ENCODE peak calls at places on chromosomes 3 and 15, in nine cellular contexts. V is EL, E is stromal cell of bone marrow, O is NCI-H2171, Z is gastrocnemius medialis, Q is BJ, D is LHCN-M2, S is Peyer's patch, X is M059J. W is an unnamed sample.

GRCh38 chr15:59349715-59350420 is 22.8 kb downstream of the MYO1E start:
- DNase-seq in E (peak), Z (no peak), V (peak), X (peak), S (peak), Q (peak), D (peak), O (no peak), W (no peak)

GRCh38 chr3:157091096-157091833 is 68.7 kb downstream of the CCNL1 start:
- DNase-seq in Q (no peak), X (peak), V (no peak), D (no peak), Z (no peak), S (no peak), O (no peak), E (no peak), W (no peak)

GRCh38 chr15:94576889-94577533 is 345.6 kb downstream of the MCTP2 start:
- DNase-seq in X (peak), E (peak), Q (no peak), Z (no peak), D (no peak), V (peak), S (peak), O (no peak), W (peak)

GRCh38 chr15:35289029-35289617 is 204.0 kb upstream of the NANOGP8 start:
- DNase-seq in V (peak), Q (no peak), S (no peak), O (peak), X (peak), E (peak), D (peak), Z (no peak), W (no peak)

GRCh38 chr15:100515758-100516157 is 13.0 kb downstream of the CERS3 start:
- DNase-seq in V (peak), O (no peak), E (no peak), S (no peak), X (peak), D (no peak), Z (peak), Q (no peak), W (no peak)

GRCh38 chr3:116399701-116400261 is 45.5 kb downstream of the LSAMP start:
- DNase-seq in Q (no peak), E (no peak), V (no peak), X (no peak), O (no peak), S (no peak), Z (no peak), D (no peak), W (no peak)

GRCh38 chr3:127455541-127456450 is 134.7 kb downstream of the TPRA1 start:
- DNase-seq in X (peak), D (peak), S (peak), Q (no peak), V (peak), E (peak), Z (peak), O (peak), W (peak)

GRCh38 chr15:74243431-74243830 is 7.3 kb downstream of the CCDC33 start:
- DNase-seq in D (no peak), E (no peak), V (no peak), O (no peak), S (no peak), Q (no peak), X (no peak), Z (no peak), W (no peak)

GRCh38 chr3:186361246-186361611 is 805 bp downstream of the DGKG start:
- DNase-seq in E (no peak), Z (no peak), X (no peak), O (no peak), S (no peak), V (no peak), Q (no peak), D (no peak), W (no peak)

GRCh38 chr15:79887517-79887916 is 9.3 kb downstream of the MTHFS start:
- DNase-seq in D (no peak), X (no peak), O (no peak), Q (no peak), E (no peak), Z (no peak), V (no peak), S (no peak), W (no peak)

GRCh38 chr15:65374334-65374733 is 3.5 kb downstream of the IGDCC3 start:
- DNase-seq in X (no peak), D (no peak), E (no peak), Z (no peak), S (no peak), Q (no peak), V (no peak), O (no peak), W (no peak)

GRCh38 chr3:157152438-157152837 is 7.5 kb downstream of the CCNL1 start:
- DNase-seq in E (no peak), Q (no peak), Z (no peak), O (no peak), V (no peak), D (no peak), X (no peak), S (no peak), W (no peak)

GRCh38 chr3:178084938-178085816 is 451.1 kb upstream of the KCNMB2 start:
- DNase-seq in X (peak), E (peak), V (no peak), D (peak), O (peak), Q (no peak), S (peak), Z (peak), W (peak)

GRCh38 chr3:24985631-24986030 is 442.4 kb upstream of the RARB start:
- DNase-seq in V (no peak), Z (no peak), E (no peak), O (no peak), Q (no peak), D (no peak), X (no peak), S (no peak), W (no peak)

GRCh38 chr3:9778518-9779129 is 8.9 kb upstream of the CAMK1 start:
- DNase-seq in Q (no peak), V (no peak), Z (no peak), D (peak), S (no peak), E (peak), O (no peak), X (peak), W (no peak)

GRCh38 chr15:51600114-51600513 is 22.5 kb downstream of the DMXL2 start:
- DNase-seq in V (peak), Q (no peak), D (peak), S (no peak), Z (no peak), E (no peak), O (no peak), X (peak), W (no peak)

GRCh38 chr3:106473576-106474506 is 605.0 kb upstream of the CBLB start:
- DNase-seq in E (no peak), X (no peak), Q (no peak), V (no peak), O (no peak), D (no peak), Z (no peak), S (no peak), W (no peak)

GRCh38 chr15:61687124-61687523 is 373.1 kb downstream of the VPS13C start:
- DNase-seq in D (no peak), S (no peak), Z (no peak), Q (no peak), E (no peak), V (no peak), X (no peak), O (no peak), W (no peak)

GRCh38 chr3:78736863-78737262 is 1030.9 kb downstream of the ROBO1 start:
- DNase-seq in O (no peak), X (peak), Z (no peak), D (peak), Q (no peak), E (peak), S (no peak), V (no peak), W (no peak)

GRCh38 chr15:66154581-66154980 is 99.0 kb downstream of the MEGF11 start:
- DNase-seq in V (no peak), D (no peak), O (peak), Z (no peak), S (no peak), X (no peak), Q (no peak), E (no peak), W (no peak)

GRCh38 chr15:42640103-42640502 is 64.7 kb downstream of the STARD9 start:
- DNase-seq in V (no peak), Z (no peak), X (no peak), S (no peak), D (no peak), O (no peak), Q (no peak), E (no peak), W (no peak)